ENCODE peak calls at places on chromosome 12, in six cellular contexts. I is NB4, M is ovary, H is spleen, W is Peyer's patch, Y is esophagus squamous epithelium. A is an unnamed sample.

GRCh38 chr12:26125451-26126339 is 858 bp upstream of the BHLHE41 start:
- DNase-seq in I (peak; percentile 88), M (peak; percentile 82), H (peak; percentile 91), W (peak; percentile 88), Y (peak; percentile 16), A (peak; percentile 53)

GRCh38 chr12:131176266-131176665 is 222.6 kb downstream of the ADGRD1 start:
- DNase-seq in I (no peak), M (no peak), H (peak; percentile 36), W (no peak), Y (no peak), A (no peak)

GRCh38 chr12:13002301-13003097 is 2.4 kb upstream of the HEBP1 start:
- DNase-seq in I (no peak), M (no peak), H (no peak), W (no peak), Y (no peak), A (no peak)

GRCh38 chr12:24909667-24910066 is 39.2 kb downstream of the BCAT1 start:
- DNase-seq in I (no peak), M (peak; percentile 23), H (no peak), W (no peak), Y (peak; percentile 6), A (peak; percentile 86)

GRCh38 chr12:51887476-51888315 is at the start of gene ANKRD33:
- DNase-seq in I (no peak), M (no peak), H (peak; percentile 83), W (peak; percentile 67), Y (no peak), A (peak; percentile 62)

GRCh38 chr12:103268831-103269514 is 226.8 kb downstream of the C12orf42 start:
- DNase-seq in I (no peak), M (no peak), H (no peak), W (no peak), Y (no peak), A (no peak)

GRCh38 chr12:107415066-107415465 is 270.5 kb upstream of the PWP1 start:
- DNase-seq in I (no peak), M (no peak), H (no peak), W (no peak), Y (no peak), A (no peak)

GRCh38 chr12:6452908-6453630 is 1.2 kb downstream of the TAPBPL start:
- DNase-seq in I (no peak), M (no peak), H (peak; percentile 85), W (peak; percentile 66), Y (no peak), A (no peak)

GRCh38 chr12:132153501-132154340 is 9.5 kb downstream of the NOC4L start:
- DNase-seq in I (peak; percentile 83), M (peak; percentile 56), H (peak; percentile 91), W (peak; percentile 75), Y (no peak), A (peak; percentile 53)

GRCh38 chr12:25701290-25701689 is 148.2 kb upstream of the LMNTD1 start:
- DNase-seq in I (no peak), M (no peak), H (no peak), W (no peak), Y (no peak), A (no peak)

GRCh38 chr12:124637586-124637985 is 70.2 kb upstream of the NCOR2 start:
- DNase-seq in I (no peak), M (no peak), H (no peak), W (peak; percentile 76), Y (no peak), A (no peak)

GRCh38 chr12:9760699-9761406 is at the start of gene CD69:
- DNase-seq in I (no peak), M (no peak), H (peak; percentile 82), W (no peak), Y (no peak), A (peak; percentile 71)

GRCh38 chr12:11861864-11862600 is 208.7 kb upstream of the BCL2L14 start:
- DNase-seq in I (no peak), M (no peak), H (no peak), W (no peak), Y (no peak), A (no peak)

GRCh38 chr12:121388421-121388981 is 11.4 kb upstream of the RNF34 start:
- DNase-seq in I (peak; percentile 98), M (no peak), H (no peak), W (no peak), Y (no peak), A (peak; percentile 38)

GRCh38 chr12:11563785-11564739 is 85.4 kb upstream of the ETV6 start:
- DNase-seq in I (peak; percentile 27), M (no peak), H (no peak), W (no peak), Y (no peak), A (no peak)

GRCh38 chr12:64691227-64691792 is 67.9 kb downstream of the GNS start:
- DNase-seq in I (no peak), M (no peak), H (no peak), W (no peak), Y (no peak), A (no peak)

GRCh38 chr12:54521291-54522062 is 23.9 kb downstream of the NCKAP1L start:
- DNase-seq in I (no peak), M (no peak), H (no peak), W (no peak), Y (no peak), A (no peak)

GRCh38 chr12:2783936-2784600 is 10.7 kb upstream of the FKBP4 start:
- DNase-seq in I (peak; percentile 49), M (peak; percentile 74), H (peak; percentile 86), W (peak; percentile 67), Y (no peak), A (peak; percentile 52)

GRCh38 chr12:7241404-7242005 is 52.0 kb downstream of the PEX5 start:
- DNase-seq in I (peak; percentile 52), M (no peak), H (no peak), W (no peak), Y (no peak), A (no peak)

GRCh38 chr12:104684884-104685283 is 228.1 kb downstream of the CHST11 start:
- DNase-seq in I (no peak), M (no peak), H (no peak), W (no peak), Y (no peak), A (peak; percentile 56)

GRCh38 chr12:116927244-116927940 is 16.6 kb downstream of the FBXW8 start:
- DNase-seq in I (no peak), M (no peak), H (no peak), W (no peak), Y (no peak), A (no peak)

GRCh38 chr12:6961278-6961694 is 9.2 kb downstream of the PHB2 start:
- DNase-seq in I (peak; percentile 87), M (peak; percentile 63), H (peak; percentile 95), W (peak; percentile 87), Y (no peak), A (no peak)

GRCh38 chr12:33670284-33670683 is 230.7 kb upstream of the SYT10 start:
- DNase-seq in I (no peak), M (no peak), H (no peak), W (no peak), Y (no peak), A (no peak)

GRCh38 chr12:26097046-26097878 is 27.6 kb downstream of the BHLHE41 start:
- DNase-seq in I (peak; percentile 89), M (peak; percentile 77), H (peak; percentile 84), W (peak; percentile 68), Y (no peak), A (peak; percentile 76)

DNA sequence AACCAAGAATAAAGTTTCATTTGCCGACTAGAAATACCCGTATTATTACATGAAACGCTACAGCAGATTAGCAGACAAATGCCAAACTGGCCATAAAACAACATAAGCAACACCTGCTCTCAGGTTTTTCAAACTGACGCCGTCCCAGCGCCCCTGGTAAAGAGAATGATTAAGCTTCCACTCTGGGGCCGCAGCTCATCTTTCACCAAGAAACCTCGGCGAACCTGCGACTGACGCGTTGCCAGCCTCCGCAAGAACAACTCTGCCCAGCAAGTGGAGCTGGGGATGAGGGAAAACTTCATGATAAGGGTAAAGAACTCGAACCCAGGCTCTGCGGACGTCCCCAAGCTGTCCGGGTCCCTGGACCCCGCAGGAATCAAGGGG is 526 bp downstream of the ARL1 start:
- DNase-seq in I (no peak), M (no peak), H (no peak), W (no peak), Y (no peak), A (no peak)
- TF ChIP-seq POLR2A in I (no peak), M (no peak), H (no peak), W (no peak), Y (no peak), A (no peak)

GRCh38 chr12:93352321-93352720 is 25.4 kb upstream of the NUDT4 start:
- DNase-seq in I (no peak), M (no peak), H (no peak), W (no peak), Y (no peak), A (no peak)
- H3K4me3 ChIP-seq in I (no peak overlapping the region), M (no peak overlapping the region), H (no peak overlapping the region), W (no peak overlapping the region), Y (no peak overlapping the region), A (no peak overlapping the region)

DNA sequence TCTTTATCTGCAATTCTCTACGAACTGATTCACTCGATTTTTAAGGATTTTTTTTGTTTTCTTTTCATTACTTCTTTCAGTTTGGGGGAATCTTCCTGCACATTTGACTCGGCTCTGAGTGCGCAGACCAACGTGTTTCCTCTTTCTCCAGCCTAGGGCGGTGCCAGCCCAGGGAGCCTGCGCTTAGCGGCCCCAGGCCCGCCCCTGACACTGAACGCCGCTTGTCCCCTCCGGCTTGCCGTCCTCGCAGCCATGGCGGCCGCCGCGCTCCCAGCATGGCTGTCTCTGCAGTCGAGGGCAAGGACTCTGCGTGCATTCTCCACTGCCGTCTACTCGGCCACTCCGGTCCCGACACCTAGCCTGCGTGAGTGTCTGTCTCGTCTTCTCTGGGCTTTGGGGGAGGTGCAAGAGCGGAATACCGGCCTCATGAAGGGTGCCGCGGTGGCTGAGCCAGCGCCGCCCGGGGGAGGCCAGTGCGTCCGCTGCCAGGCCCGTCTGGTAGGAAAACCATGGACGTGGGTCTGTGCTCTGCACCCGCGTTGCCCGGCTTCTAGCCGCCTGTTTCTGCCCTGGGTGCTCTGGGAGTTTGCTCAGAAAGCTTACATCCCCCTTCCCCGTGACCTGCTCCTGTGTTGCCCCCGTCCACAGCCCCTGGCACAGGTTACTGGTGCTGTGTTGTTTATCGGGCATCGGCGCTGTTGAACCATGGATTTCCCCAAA is at the start of gene MRPS35:
- DNase-seq in I (peak; percentile 99), M (peak; percentile 88), H (peak; percentile 99), W (peak; percentile 95), Y (peak; percentile 38), A (peak; percentile 94)
- TF ChIP-seq POLR2A in I (peak; percentile 100), M (peak; percentile 25), H (peak; percentile 15), W (peak; percentile 44), Y (peak; percentile 37), A (peak; percentile 87)

DNA sequence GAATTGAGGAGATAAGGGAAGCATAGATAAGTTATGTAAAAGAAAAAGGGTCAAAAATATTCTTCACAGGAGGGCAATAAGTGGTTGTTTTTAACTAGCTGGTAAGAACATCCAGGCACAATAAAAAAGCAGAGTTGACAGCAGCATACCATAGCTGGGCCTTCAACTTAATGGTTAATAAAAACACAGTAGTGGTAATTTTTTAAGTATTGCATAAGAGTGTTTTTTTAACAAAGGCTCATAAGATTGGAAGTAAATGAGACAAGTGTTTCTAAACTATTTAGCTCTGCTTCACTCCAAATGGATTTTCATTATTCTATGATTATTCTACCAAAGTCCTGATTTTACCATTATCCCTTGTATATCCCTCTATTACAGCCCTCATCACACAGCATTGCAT is 140.1 kb upstream of the TSPAN8 start:
- DNase-seq in I (no peak), M (no peak), H (no peak), W (no peak), Y (no peak), A (no peak)
- H3K4me3 ChIP-seq in I (no peak overlapping the region), M (no peak overlapping the region), H (no peak overlapping the region), W (no peak overlapping the region), Y (no peak overlapping the region), A (no peak overlapping the region)

GRCh38 chr12:110501722-110502448 is at the start of the genes RAD9B and VPS29:
- DNase-seq in I (peak; percentile 100), M (peak; percentile 97), H (peak; percentile 99), W (peak; percentile 99), Y (peak; percentile 97), A (peak; percentile 99)
- TF ChIP-seq POLR2A in I (peak; percentile 93), M (peak; percentile 72), H (peak; percentile 84), W (peak; percentile 90), Y (peak; percentile 93), A (peak; percentile 86)

GRCh38 chr12:108525681-108526080 is 10.6 kb downstream of the FICD start:
- DNase-seq in I (no peak), M (no peak), H (no peak), W (no peak), Y (no peak), A (no peak)
- H3K4me3 ChIP-seq in I (no peak overlapping the region), M (no peak overlapping the region), H (no peak overlapping the region), W (no peak overlapping the region), Y (no peak overlapping the region), A (no peak overlapping the region)

A was measured in endothelial cell of umbilical vein.